ENCODE peak calls at places on chromosomes 5 and 9, in six cellular contexts. H is neural progenitor cell, D is keratinocyte, V is A549, G is mammary epithelial cell, Y is HCT116. B is an unnamed sample.
A peak's percentile ranks its signal among the peaks of the same experiment; 100 is the strongest.

GRCh38 chr9:128390813-128391711 is 19.9 kb downstream of the URM1 start:
- DNase-seq in H (no peak), D (no peak), V (no peak), G (no peak), Y (no peak), B (no peak)

GRCh38 chr9:18795947-18796705 is 236.9 kb downstream of the SAXO1 start:
- DNase-seq in H (peak; percentile 45), D (no peak), V (no peak), G (no peak), Y (no peak), B (peak; percentile 20)

GRCh38 chr5:153460421-153460820 is 30.0 kb upstream of the GRIA1 start:
- DNase-seq in H (no peak), D (no peak), V (no peak), G (no peak), Y (no peak), B (no peak)

GRCh38 chr5:163350083-163350482 is 87.3 kb upstream of the CCNG1 start:
- DNase-seq in H (no peak), D (no peak), V (peak; percentile 10), G (no peak), Y (no peak), B (no peak)

GRCh38 chr9:6829027-6829426 is 71.3 kb downstream of the KDM4C start:
- DNase-seq in H (peak; percentile 15), D (no peak), V (peak; percentile 18), G (peak; percentile 40), Y (peak; percentile 4), B (no peak)

GRCh38 chr5:132272341-132273210 is 15.1 kb downstream of the PDLIM4 start:
- DNase-seq in H (peak; percentile 65), D (no peak), V (peak; percentile 75), G (no peak), Y (no peak), B (peak; percentile 49)

GRCh38 chr9:125203259-125203658 is 2.9 kb downstream of the RABEPK start:
- DNase-seq in H (no peak), D (no peak), V (no peak), G (no peak), Y (no peak), B (no peak)

GRCh38 chr5:19902316-19902934 is 85.6 kb downstream of the CDH18 start:
- DNase-seq in H (peak; percentile 18), D (no peak), V (no peak), G (peak; percentile 11), Y (no peak), B (no peak)

GRCh38 chr9:93814561-93814960 is 140.6 kb downstream of the BARX1 start:
- DNase-seq in H (peak; percentile 49), D (no peak), V (no peak), G (no peak), Y (no peak), B (no peak)

GRCh38 chr9:137278061-137278912 is 761 bp downstream of the TOR4A start:
- DNase-seq in H (no peak), D (no peak), V (no peak), G (no peak), Y (no peak), B (peak; percentile 36)

GRCh38 chr5:147140558-147140957 is 94.3 kb upstream of the STK32A start:
- DNase-seq in H (no peak), D (no peak), V (no peak), G (no peak), Y (no peak), B (no peak)

GRCh38 chr9:124749284-124749683 is 21.8 kb downstream of the NR6A1 start:
- DNase-seq in H (no peak), D (no peak), V (no peak), G (no peak), Y (no peak), B (no peak)

GRCh38 chr5:112626079-112626478 is 111.6 kb upstream of the APC start:
- DNase-seq in H (no peak), D (no peak), V (no peak), G (no peak), Y (no peak), B (no peak)

GRCh38 chr5:85663708-85664031 is 954.1 kb upstream of the COX7C start:
- DNase-seq in H (no peak), D (no peak), V (no peak), G (no peak), Y (no peak), B (no peak)

GRCh38 chr5:113376640-113377039 is 58.1 kb downstream of the TSSK1B start:
- DNase-seq in H (no peak), D (no peak), V (no peak), G (no peak), Y (no peak), B (no peak)

DNA sequence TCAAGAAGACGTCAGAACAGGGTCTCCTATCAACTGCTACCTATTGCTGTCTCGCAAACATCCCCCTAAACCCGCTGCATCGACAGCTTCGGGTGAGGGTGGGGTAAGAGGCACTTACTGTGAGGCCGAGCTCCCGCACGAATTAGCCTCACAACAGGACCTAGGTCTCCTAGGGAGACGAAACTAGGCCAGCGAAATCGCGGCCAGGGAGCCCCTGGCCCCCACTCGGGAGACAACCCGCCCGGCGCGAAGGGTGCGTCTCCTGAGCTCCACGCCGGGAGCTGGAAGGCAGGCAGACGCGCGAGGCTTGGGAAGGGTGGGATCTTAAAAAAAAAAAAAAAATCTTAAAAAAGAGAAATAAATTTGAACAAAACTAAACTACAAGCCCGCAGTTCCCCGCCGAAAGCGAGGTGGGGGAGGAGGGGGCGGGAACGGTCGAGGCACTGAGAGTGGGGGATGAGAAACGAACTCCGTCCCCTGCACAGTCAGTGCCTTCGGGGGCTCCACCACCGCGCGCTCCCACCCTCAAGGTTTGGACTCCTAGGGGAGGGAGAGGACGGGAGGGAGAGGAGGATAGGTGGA is 33.0 kb upstream of the NFIB start:
- DNase-seq in H (peak; percentile 52), D (no peak), V (no peak), G (no peak), Y (no peak), B (no peak)
- H3K4me1 ChIP-seq in H (peaks cover 63% of the 10 kb centered on the region), D (peaks cover 66% of the 10 kb centered on the region), V (peaks cover 10% of the 10 kb centered on the region), G (peaks cover 65% of the 10 kb centered on the region), Y (no peaks in the 10 kb centered on the region), B (no peaks in the 10 kb centered on the region)

GRCh38 chr5:137462816-137463520 is 36.2 kb downstream of the SPOCK1 start:
- DNase-seq in H (no peak), D (no peak), V (no peak), G (no peak), Y (no peak), B (no peak)
- H3K4me2 ChIP-seq in H (no peak overlapping the region), D (no peak overlapping the region), V (no peak overlapping the region), G (no peak overlapping the region), Y (no peak overlapping the region), B (no peak overlapping the region)

GRCh38 chr9:114497220-114497619 is 8.1 kb downstream of the WHRN start:
- DNase-seq in H (no peak), D (no peak), V (no peak), G (no peak), Y (no peak), B (no peak)
- H3K4me1 ChIP-seq in H (peaks cover 37% of the 10 kb centered on the region), D (peaks cover 5% of the 10 kb centered on the region), V (peaks cover 11% of the 10 kb centered on the region), G (peaks cover 7% of the 10 kb centered on the region), Y (no peaks in the 10 kb centered on the region), B (no peaks in the 10 kb centered on the region)

GRCh38 chr5:145937432-145938250 is 1.3 kb downstream of the SH3RF2 start:
- DNase-seq in H (no peak), D (no peak), V (peak; percentile 78), G (peak; percentile 93), Y (peak; percentile 78), B (peak; percentile 85)

GRCh38 chr5:145936401-145937131 is at the start of gene SH3RF2:
- DNase-seq in H (peak; percentile 92), D (no peak), V (peak; percentile 88), G (peak; percentile 85), Y (peak; percentile 85), B (peak; percentile 91)

GRCh38 chr5:145939532-145940065 is 3.2 kb downstream of the SH3RF2 start:
- DNase-seq in H (no peak), D (no peak), V (no peak), G (no peak), Y (no peak), B (no peak)

GRCh38 chr5:145941096-145941676 is 4.8 kb downstream of the SH3RF2 start:
- DNase-seq in H (no peak), D (no peak), V (no peak), G (peak; percentile 46), Y (no peak), B (no peak)

GRCh38 chr5:145938699-145939531 is 2.5 kb downstream of the SH3RF2 start:
- DNase-seq in H (no peak), D (no peak), V (no peak), G (peak; percentile 46), Y (no peak), B (peak; percentile 70)
- H3K4me2 ChIP-seq in H (peak overlapping the region; percentile 40), D (peak overlapping the region; percentile 97), V (peak overlapping the region; percentile 90), G (peak overlapping the region; percentile 96), Y (peak overlapping the region; percentile 84), B (no peak overlapping the region)

GRCh38 chr5:8828596-8829321 is 717.1 kb downstream of the SEMA5A start:
- DNase-seq in H (no peak), D (no peak), V (no peak), G (no peak), Y (no peak), B (no peak)
- H3K4me1 ChIP-seq in H (peaks cover 22% of the 10 kb centered on the region), D (peaks cover 50% of the 10 kb centered on the region), V (peaks cover 14% of the 10 kb centered on the region), G (peaks cover 40% of the 10 kb centered on the region), Y (no peaks in the 10 kb centered on the region), B (peaks cover 24% of the 10 kb centered on the region)

GRCh38 chr9:23769307-23769935 is 56.6 kb downstream of the ELAVL2 start:
- DNase-seq in H (peak; percentile 4), D (peak; percentile 92), V (no peak), G (peak; percentile 99), Y (no peak), B (no peak)
- H3K4me2 ChIP-seq in H (no peak overlapping the region), D (peak overlapping the region; percentile 88), V (no peak overlapping the region), G (peak overlapping the region; percentile 77), Y (no peak overlapping the region), B (no peak overlapping the region)

GRCh38 chr9:133581553-133582343 is 27.4 kb downstream of the FAM163B start:
- DNase-seq in H (no peak), D (no peak), V (no peak), G (peak; percentile 15), Y (no peak), B (no peak)

GRCh38 chr9:133579601-133580415 is 29.4 kb downstream of the FAM163B start:
- DNase-seq in H (no peak), D (no peak), V (no peak), G (no peak), Y (no peak), B (no peak)

GRCh38 chr9:133580971-133581370 is 28.2 kb downstream of the FAM163B start:
- DNase-seq in H (no peak), D (no peak), V (no peak), G (no peak), Y (no peak), B (no peak)

GRCh38 chr9:133579231-133579560 is 30.0 kb downstream of the FAM163B start:
- DNase-seq in H (no peak), D (no peak), V (no peak), G (no peak), Y (no peak), B (no peak)

GRCh38 chr9:133580416-133580738 is 28.8 kb downstream of the FAM163B start:
- DNase-seq in H (no peak), D (no peak), V (no peak), G (no peak), Y (no peak), B (no peak)
- H3K4me1 ChIP-seq in H (peaks cover 38% of the 10 kb centered on the region), D (no peaks in the 10 kb centered on the region), V (no peaks in the 10 kb centered on the region), G (no peaks in the 10 kb centered on the region), Y (no peaks in the 10 kb centered on the region), B (no peaks in the 10 kb centered on the region)

GRCh38 chr9:37128051-37128450 is 7.7 kb downstream of the ZCCHC7 start:
- DNase-seq in H (no peak), D (no peak), V (no peak), G (no peak), Y (no peak), B (no peak)
- H3K4me2 ChIP-seq in H (no peak overlapping the region), D (no peak overlapping the region), V (no peak overlapping the region), G (no peak overlapping the region), Y (no peak overlapping the region), B (no peak overlapping the region)